ENCODE peak calls at places on chromosomes 13 and 19, in six cellular contexts. Q is neural progenitor cell; B is Daoy; V is WTC11; X is GM19239; W is activated T-helper 1 cell treated with anti-CD3 and anti-CD28 coated beads, Interleukin-2, amount 50 U/mL, for 16 hours. P is an unnamed sample.

GRCh38 chr19:15452111-15453047 is 2.6 kb upstream of the WIZ start:
- DNase-seq in X (no peak), V (peak), W (no peak), B (peak), Q (peak), P (peak)

GRCh38 chr19:35461050-35461449 is 13.0 kb downstream of the FFAR2 start:
- DNase-seq in Q (no peak), X (no peak), W (no peak), V (no peak), B (no peak), P (no peak)

GRCh38 chr13:33352023-33352422 is 66.5 kb upstream of the STARD13 start:
- DNase-seq in V (no peak), W (no peak), B (no peak), Q (no peak), X (no peak), P (no peak)

GRCh38 chr19:55454787-55455243 is 6.6 kb downstream of the ISOC2 start:
- DNase-seq in V (peak), W (no peak), X (no peak), B (peak), Q (peak), P (no peak)

GRCh38 chr13:50208826-50209335 is 193.6 kb downstream of the KCNRG start:
- DNase-seq in W (no peak), V (peak), B (peak), X (no peak), Q (peak), P (peak)

GRCh38 chr13:47680752-47681151 is 320.3 kb downstream of the SUCLA2 start:
- DNase-seq in W (no peak), Q (no peak), X (no peak), B (no peak), V (no peak), P (peak)

GRCh38 chr13:44899967-44900366 is 89.3 kb downstream of the NUFIP1 start:
- DNase-seq in Q (no peak), X (no peak), V (no peak), W (no peak), B (no peak), P (no peak)

GRCh38 chr13:48580185-48580803 is 47.4 kb upstream of the RCBTB2 start:
- DNase-seq in V (peak), X (no peak), W (peak), Q (peak), B (peak), P (peak)

GRCh38 chr19:13033819-13034611 is 38.7 kb downstream of the NFIX start:
- DNase-seq in Q (peak), V (peak), W (no peak), X (peak), B (peak), P (peak)

GRCh38 chr13:84870190-84870589 is 929.0 kb downstream of the SLITRK6 start:
- DNase-seq in Q (no peak), W (no peak), X (no peak), V (peak), B (no peak), P (peak)

GRCh38 chr13:67827992-67828391 is 597.9 kb upstream of the PCDH9 start:
- DNase-seq in B (no peak), V (no peak), W (no peak), Q (no peak), X (no peak), P (no peak)

GRCh38 chr13:46197299-46197975 is 14.3 kb upstream of the LRRC63 start:
- DNase-seq in V (no peak), W (no peak), Q (no peak), X (no peak), B (no peak), P (no peak)